ENCODE peak calls at places on chromosomes 4 and X, in five cellular contexts. One of them, this sample, is unnamed.

GRCh38 chr4:31370866-31371465 is 650.8 kb downstream of the PCDH7 start:
- DNase-seq in ovary: no peak
- DNase-seq in psoas muscle: no peak
- DNase-seq in cardiac muscle cell: peak; percentile 61
- DNase-seq in fibroblast of mammary gland: peak; percentile 58
- DNase-seq in this sample: no peak

GRCh38 chr4:54085284-54085683 is 14.7 kb upstream of the GSX2 start:
- DNase-seq in ovary: no peak
- DNase-seq in psoas muscle: peak; percentile 82
- DNase-seq in cardiac muscle cell: peak; percentile 80
- DNase-seq in fibroblast of mammary gland: peak; percentile 97
- DNase-seq in this sample: peak; percentile 79

GRCh38 chr4:17681921-17682566 is 67.6 kb downstream of the MED28 start:
- DNase-seq in ovary: no peak
- DNase-seq in psoas muscle: no peak
- DNase-seq in cardiac muscle cell: no peak
- DNase-seq in fibroblast of mammary gland: no peak
- DNase-seq in this sample: no peak

GRCh38 chr4:180664766-180665368 is 1578.3 kb upstream of the TENM3 start:
- DNase-seq in ovary: peak; percentile 30
- DNase-seq in psoas muscle: no peak
- DNase-seq in cardiac muscle cell: peak; percentile 91
- DNase-seq in fibroblast of mammary gland: peak; percentile 86
- DNase-seq in this sample: peak; percentile 71

GRCh38 chr4:26030260-26030667 is 116.2 kb downstream of the SMIM20 start:
- DNase-seq in ovary: no peak
- DNase-seq in psoas muscle: no peak
- DNase-seq in cardiac muscle cell: no peak
- DNase-seq in fibroblast of mammary gland: no peak
- DNase-seq in this sample: no peak

GRCh38 chrX:50905334-50905733 is 5.2 kb upstream of the BMP15 start:
- DNase-seq in ovary: no peak
- DNase-seq in psoas muscle: no peak
- DNase-seq in cardiac muscle cell: peak; percentile 2
- DNase-seq in fibroblast of mammary gland: no peak
- DNase-seq in this sample: no peak

GRCh38 chr4:180909279-180909678 is 1333.9 kb upstream of the TENM3 start:
- DNase-seq in ovary: no peak
- DNase-seq in psoas muscle: no peak
- DNase-seq in cardiac muscle cell: no peak
- DNase-seq in fibroblast of mammary gland: peak; percentile 56
- DNase-seq in this sample: no peak

GRCh38 chr4:13766722-13767495 is 139.4 kb upstream of the BOD1L1 start:
- DNase-seq in ovary: no peak
- DNase-seq in psoas muscle: no peak
- DNase-seq in cardiac muscle cell: peak; percentile 24
- DNase-seq in fibroblast of mammary gland: peak; percentile 39
- DNase-seq in this sample: no peak

GRCh38 chr4:70365479-70365878 is 4.9 kb downstream of the SMR3A start:
- DNase-seq in ovary: no peak
- DNase-seq in psoas muscle: no peak
- DNase-seq in cardiac muscle cell: no peak
- DNase-seq in fibroblast of mammary gland: no peak
- DNase-seq in this sample: no peak

GRCh38 chrX:24235084-24235710 is 78.7 kb downstream of the SUPT20HL2 start:
- DNase-seq in ovary: no peak
- DNase-seq in psoas muscle: no peak
- DNase-seq in cardiac muscle cell: no peak
- DNase-seq in fibroblast of mammary gland: no peak
- DNase-seq in this sample: no peak

GRCh38 chrX:119477812-119478232 is 9.6 kb downstream of the SLC25A5 start:
- DNase-seq in ovary: peak; percentile 20
- DNase-seq in psoas muscle: peak; percentile 62
- DNase-seq in cardiac muscle cell: peak; percentile 91
- DNase-seq in fibroblast of mammary gland: peak; percentile 93
- DNase-seq in this sample: peak; percentile 29

GRCh38 chr4:104395219-104395618 is 99.5 kb downstream of the CXXC4 start:
- DNase-seq in ovary: no peak
- DNase-seq in psoas muscle: peak; percentile 41
- DNase-seq in cardiac muscle cell: no peak
- DNase-seq in fibroblast of mammary gland: peak; percentile 42
- DNase-seq in this sample: no peak

GRCh38 chr4:158018090-158018808 is 154.6 kb downstream of the GASK1B start:
- DNase-seq in ovary: no peak
- DNase-seq in psoas muscle: no peak
- DNase-seq in cardiac muscle cell: peak; percentile 38
- DNase-seq in fibroblast of mammary gland: peak; percentile 44
- DNase-seq in this sample: no peak

GRCh38 chrX:39813631-39814246 is 284.0 kb downstream of the BCOR start:
- DNase-seq in ovary: peak; percentile 71
- DNase-seq in psoas muscle: peak; percentile 90
- DNase-seq in cardiac muscle cell: peak; percentile 88
- DNase-seq in fibroblast of mammary gland: peak; percentile 87
- DNase-seq in this sample: peak; percentile 50

GRCh38 chr4:100486496-100486895 is 31.3 kb downstream of the EMCN start:
- DNase-seq in ovary: no peak
- DNase-seq in psoas muscle: no peak
- DNase-seq in cardiac muscle cell: no peak
- DNase-seq in fibroblast of mammary gland: no peak
- DNase-seq in this sample: no peak

GRCh38 chr4:105306158-105306781 is 159.6 kb downstream of the TET2 start:
- DNase-seq in ovary: no peak
- DNase-seq in psoas muscle: no peak
- DNase-seq in cardiac muscle cell: no peak
- DNase-seq in fibroblast of mammary gland: peak; percentile 4
- DNase-seq in this sample: no peak

GRCh38 chr4:139555705-139556070 is 331 bp downstream of the SETD7 start:
- DNase-seq in ovary: peak; percentile 57
- DNase-seq in psoas muscle: peak; percentile 82
- DNase-seq in cardiac muscle cell: no peak
- DNase-seq in fibroblast of mammary gland: no peak
- DNase-seq in this sample: no peak

GRCh38 chrX:37830371-37830770 is 17.0 kb downstream of the DYNLT3 start:
- DNase-seq in ovary: no peak
- DNase-seq in psoas muscle: no peak
- DNase-seq in cardiac muscle cell: no peak
- DNase-seq in fibroblast of mammary gland: no peak
- DNase-seq in this sample: no peak

GRCh38 chrX:18291006-18291545 is 63.4 kb downstream of the SCML2 start:
- DNase-seq in ovary: no peak
- DNase-seq in psoas muscle: no peak
- DNase-seq in cardiac muscle cell: peak; percentile 15
- DNase-seq in fibroblast of mammary gland: peak; percentile 2
- DNase-seq in this sample: no peak

GRCh38 chrX:19382500-19383145 is 38.9 kb downstream of the PDHA1 start:
- DNase-seq in ovary: no peak
- DNase-seq in psoas muscle: no peak
- DNase-seq in cardiac muscle cell: peak; percentile 50
- DNase-seq in fibroblast of mammary gland: peak; percentile 33
- DNase-seq in this sample: peak; percentile 76

GRCh38 chr4:169024762-169025161 is 14.7 kb upstream of the CBR4 start:
- DNase-seq in ovary: no peak
- DNase-seq in psoas muscle: no peak
- DNase-seq in cardiac muscle cell: peak; percentile 72
- DNase-seq in fibroblast of mammary gland: peak; percentile 63
- DNase-seq in this sample: no peak

GRCh38 chr4:177117256-177117655 is 192.4 kb upstream of the NEIL3 start:
- DNase-seq in ovary: no peak
- DNase-seq in psoas muscle: no peak
- DNase-seq in cardiac muscle cell: no peak
- DNase-seq in fibroblast of mammary gland: no peak
- DNase-seq in this sample: no peak

GRCh38 chr4:90317785-90318184 is 190.6 kb downstream of the CCSER1 start:
- DNase-seq in ovary: no peak
- DNase-seq in psoas muscle: no peak
- DNase-seq in cardiac muscle cell: peak; percentile 93
- DNase-seq in fibroblast of mammary gland: peak; percentile 95
- DNase-seq in this sample: no peak

GRCh38 chrX:30593435-30594200 is 16.1 kb upstream of the TASL start:
- DNase-seq in ovary: no peak
- DNase-seq in psoas muscle: no peak
- DNase-seq in cardiac muscle cell: no peak
- DNase-seq in fibroblast of mammary gland: no peak
- DNase-seq in this sample: no peak

GRCh38 chr4:108078024-108078733 is 88.5 kb downstream of the HADH start:
- DNase-seq in ovary: no peak
- DNase-seq in psoas muscle: no peak
- DNase-seq in cardiac muscle cell: peak; percentile 1
- DNase-seq in fibroblast of mammary gland: peak; percentile 17
- DNase-seq in this sample: no peak

GRCh38 chr4:176065365-176066249 is at the start of gene WDR17:
- DNase-seq in ovary: peak; percentile 82
- DNase-seq in psoas muscle: peak; percentile 88
- DNase-seq in cardiac muscle cell: peak; percentile 84
- DNase-seq in fibroblast of mammary gland: peak; percentile 74
- DNase-seq in this sample: peak; percentile 96

GRCh38 chr4:163548481-163549243 is 54.2 kb downstream of the TMA16 start:
- DNase-seq in ovary: no peak
- DNase-seq in psoas muscle: peak; percentile 28
- DNase-seq in cardiac muscle cell: peak; percentile 79
- DNase-seq in fibroblast of mammary gland: peak; percentile 73
- DNase-seq in this sample: no peak

GRCh38 chr4:7206856-7207567 is 14.7 kb downstream of the SORCS2 start:
- DNase-seq in ovary: peak; percentile 89
- DNase-seq in psoas muscle: peak; percentile 92
- DNase-seq in cardiac muscle cell: peak; percentile 92
- DNase-seq in fibroblast of mammary gland: peak; percentile 85
- DNase-seq in this sample: peak; percentile 94

GRCh38 chrX:20653070-20653469 is 386.4 kb upstream of the RPS6KA3 start:
- DNase-seq in ovary: no peak
- DNase-seq in psoas muscle: no peak
- DNase-seq in cardiac muscle cell: no peak
- DNase-seq in fibroblast of mammary gland: peak; percentile 25
- DNase-seq in this sample: no peak

GRCh38 chrX:111869639-111870034 is 6.3 kb upstream of the TRPC5OS start:
- DNase-seq in ovary: no peak
- DNase-seq in psoas muscle: no peak
- DNase-seq in cardiac muscle cell: peak; percentile 57
- DNase-seq in fibroblast of mammary gland: peak; percentile 43
- DNase-seq in this sample: no peak

GRCh38 chrX:39519566-39520301 is 578.0 kb downstream of the BCOR start:
- DNase-seq in ovary: no peak
- DNase-seq in psoas muscle: peak; percentile 62
- DNase-seq in cardiac muscle cell: no peak
- DNase-seq in fibroblast of mammary gland: no peak
- DNase-seq in this sample: no peak

GRCh38 chr4:184215709-184216328 is 1.9 kb downstream of the ENPP6 start:
- DNase-seq in ovary: no peak
- DNase-seq in psoas muscle: no peak
- DNase-seq in cardiac muscle cell: no peak
- DNase-seq in fibroblast of mammary gland: no peak
- DNase-seq in this sample: no peak

GRCh38 chrX:110395877-110396276 is 37.2 kb downstream of the RTL9 start:
- DNase-seq in ovary: no peak
- DNase-seq in psoas muscle: no peak
- DNase-seq in cardiac muscle cell: no peak
- DNase-seq in fibroblast of mammary gland: no peak
- DNase-seq in this sample: no peak

GRCh38 chr4:47071863-47072441 is 40.6 kb downstream of the GABRB1 start:
- DNase-seq in ovary: no peak
- DNase-seq in psoas muscle: no peak
- DNase-seq in cardiac muscle cell: peak; percentile 16
- DNase-seq in fibroblast of mammary gland: peak; percentile 53
- DNase-seq in this sample: no peak

GRCh38 chr4:106565727-106566126 is 197.1 kb upstream of the GIMD1 start:
- DNase-seq in ovary: no peak
- DNase-seq in psoas muscle: no peak
- DNase-seq in cardiac muscle cell: no peak
- DNase-seq in fibroblast of mammary gland: peak; percentile 13
- DNase-seq in this sample: peak; percentile 18
- TF ChIP-seq CTCF in ovary: no peak
- TF ChIP-seq CTCF in psoas muscle: no peak
- TF ChIP-seq CTCF in cardiac muscle cell: no peak
- TF ChIP-seq CTCF in fibroblast of mammary gland: no peak
- TF ChIP-seq CTCF in this sample: no peak

GRCh38 chr4:649293-649625 is 23.9 kb downstream of the PDE6B start:
- DNase-seq in ovary: no peak
- DNase-seq in psoas muscle: peak; percentile 42
- DNase-seq in cardiac muscle cell: no peak
- DNase-seq in fibroblast of mammary gland: no peak
- DNase-seq in this sample: no peak

GRCh38 chr4:647481-647880 is 22.1 kb downstream of the PDE6B start:
- DNase-seq in ovary: no peak
- DNase-seq in psoas muscle: peak; percentile 13
- DNase-seq in cardiac muscle cell: no peak
- DNase-seq in fibroblast of mammary gland: no peak
- DNase-seq in this sample: no peak

GRCh38 chr4:649751-650310 is 24.2 kb downstream of the ATP5ME start:
- DNase-seq in ovary: no peak
- DNase-seq in psoas muscle: peak; percentile 39
- DNase-seq in cardiac muscle cell: no peak
- DNase-seq in fibroblast of mammary gland: no peak
- DNase-seq in this sample: no peak

GRCh38 chr4:650461-650860 is 23.6 kb downstream of the ATP5ME start:
- DNase-seq in ovary: no peak
- DNase-seq in psoas muscle: peak; percentile 31
- DNase-seq in cardiac muscle cell: no peak
- DNase-seq in fibroblast of mammary gland: no peak
- DNase-seq in this sample: no peak

GRCh38 chr4:648579-649292 is 23.4 kb downstream of the PDE6B start:
- DNase-seq in ovary: no peak
- DNase-seq in psoas muscle: peak; percentile 40
- DNase-seq in cardiac muscle cell: no peak
- DNase-seq in fibroblast of mammary gland: no peak
- DNase-seq in this sample: no peak
- TF ChIP-seq CTCF in ovary: no peak
- TF ChIP-seq CTCF in psoas muscle: no peak
- TF ChIP-seq CTCF in cardiac muscle cell: no peak
- TF ChIP-seq CTCF in fibroblast of mammary gland: no peak
- TF ChIP-seq CTCF in this sample: no peak

GRCh38 chr4:143084566-143084965 is 100.2 kb upstream of the USP38 start:
- DNase-seq in ovary: no peak
- DNase-seq in psoas muscle: no peak
- DNase-seq in cardiac muscle cell: no peak
- DNase-seq in fibroblast of mammary gland: no peak
- DNase-seq in this sample: no peak

GRCh38 chr4:143082698-143083097 is 102.0 kb upstream of the USP38 start:
- DNase-seq in ovary: no peak
- DNase-seq in psoas muscle: no peak
- DNase-seq in cardiac muscle cell: peak; percentile 13
- DNase-seq in fibroblast of mammary gland: no peak
- DNase-seq in this sample: no peak

GRCh38 chr4:143085644-143086043 is 99.1 kb upstream of the USP38 start:
- DNase-seq in ovary: no peak
- DNase-seq in psoas muscle: no peak
- DNase-seq in cardiac muscle cell: no peak
- DNase-seq in fibroblast of mammary gland: no peak
- DNase-seq in this sample: no peak

GRCh38 chr4:143083811-143084472 is 100.8 kb upstream of the USP38 start:
- DNase-seq in ovary: no peak
- DNase-seq in psoas muscle: no peak
- DNase-seq in cardiac muscle cell: peak; percentile 7
- DNase-seq in fibroblast of mammary gland: no peak
- DNase-seq in this sample: no peak

GRCh38 chr4:143085224-143085623 is 99.5 kb upstream of the USP38 start:
- DNase-seq in ovary: no peak
- DNase-seq in psoas muscle: no peak
- DNase-seq in cardiac muscle cell: peak; percentile 9
- DNase-seq in fibroblast of mammary gland: no peak
- DNase-seq in this sample: no peak
- TF ChIP-seq CTCF in ovary: no peak
- TF ChIP-seq CTCF in psoas muscle: peak; percentile 18
- TF ChIP-seq CTCF in cardiac muscle cell: peak; percentile 7
- TF ChIP-seq CTCF in fibroblast of mammary gland: peak; percentile 17
- TF ChIP-seq CTCF in this sample: no peak

GRCh38 chrX:7223271-7223670 is 75.3 kb upstream of the PUDP start:
- DNase-seq in ovary: no peak
- DNase-seq in psoas muscle: no peak
- DNase-seq in cardiac muscle cell: no peak
- DNase-seq in fibroblast of mammary gland: no peak
- DNase-seq in this sample: no peak
- TF ChIP-seq CTCF in ovary: no peak
- TF ChIP-seq CTCF in psoas muscle: no peak
- TF ChIP-seq CTCF in cardiac muscle cell: no peak
- TF ChIP-seq CTCF in fibroblast of mammary gland: no peak
- TF ChIP-seq CTCF in this sample: no peak

This sample was measured in lower leg skin.